ENCODE peak calls at places on chromosomes 1 and 21, in five cellular contexts. S is Kasumi-1; X is stimulated activated CD4-positive, alpha-beta T cell treated with anti-CD3 and anti-CD28 coated beads, Interleukin-12 subunit alpha, Interleukin-12 subunit beta, amount 100 ng/mL, for 48 hours; C is substantia nigra; N is KBM-7. K is an unnamed sample.

GRCh38 chr1:19771350-19771749 is 28.4 kb downstream of the TMCO4 start:
- DNase-seq in X (no peak), N (no peak), S (no peak), C (no peak), K (no peak)

GRCh38 chr1:229730573-229730972 is 104.5 kb downstream of the URB2 start:
- DNase-seq in C (no peak), X (no peak), S (no peak), N (no peak), K (no peak)

GRCh38 chr1:106600626-106601025 is 455.8 kb upstream of the PRMT6 start:
- DNase-seq in S (no peak), C (no peak), N (no peak), X (no peak), K (no peak)

GRCh38 chr1:178630418-178630817 is 94.6 kb upstream of the RALGPS2 start:
- DNase-seq in N (no peak), C (no peak), X (no peak), S (no peak), K (no peak)

GRCh38 chr1:53633073-53633704 is 105.8 kb downstream of the GLIS1 start:
- DNase-seq in X (no peak), S (no peak), C (no peak), N (no peak), K (no peak)

GRCh38 chr1:243623831-243624230 is 226.2 kb downstream of the AKT3 start:
- DNase-seq in N (no peak), X (no peak), C (no peak), S (no peak), K (no peak)

GRCh38 chr21:23452384-23453083 is 2154.7 kb downstream of the MRPL39 start:
- DNase-seq in X (peak; percentile 0), S (peak; percentile 51), N (peak; percentile 5), C (no peak), K (no peak)

GRCh38 chr1:92707292-92707691 is 77.6 kb downstream of the EVI5 start:
- DNase-seq in C (no peak), S (no peak), X (no peak), N (no peak), K (no peak)

GRCh38 chr21:38760017-38760761 is 45.5 kb upstream of the ETS2 start:
- DNase-seq in X (no peak), C (no peak), S (no peak), N (no peak), K (no peak)

GRCh38 chr1:35448344-35448801 is 108.8 kb downstream of the KIAA0319L start:
- DNase-seq in N (no peak), X (no peak), C (no peak), S (peak; percentile 22), K (peak; percentile 24)

GRCh38 chr1:38221006-38221649 is 174.5 kb upstream of the POU3F1 start:
- DNase-seq in X (no peak), C (no peak), N (no peak), S (no peak), K (peak; percentile 37)

GRCh38 chr1:15678578-15678977 is 5.5 kb upstream of the PLEKHM2 start:
- DNase-seq in S (no peak), C (no peak), X (no peak), N (peak; percentile 58), K (peak; percentile 88)

GRCh38 chr1:96048572-96048971 is 673.0 kb upstream of the PTBP2 start:
- DNase-seq in S (no peak), X (no peak), N (no peak), C (no peak), K (no peak)

GRCh38 chr21:39849014-39849655 is 18.1 kb upstream of the PCP4 start:
- DNase-seq in C (no peak), X (no peak), N (no peak), S (no peak), K (peak; percentile 93)